ENCODE peak calls at places on chromosomes 16 and 17, in six cellular contexts. H is cardiac fibroblast, K is GM23248, R is gastrocnemius medialis, B is Right ventricle myocardium superior, M is sciatic nerve. A is an unnamed sample.

GRCh38 chr17:80953471-80954315 is 37.9 kb upstream of the CHMP6 start:
- DNase-seq in K (no peak), M (peak; percentile 36), B (peak; percentile 35), H (no peak), R (no peak), A (no peak)

GRCh38 chr17:45228121-45228941 is 6.6 kb downstream of the FMNL1 start:
- DNase-seq in K (no peak), B (peak; percentile 48), H (no peak), R (no peak), M (no peak), A (peak; percentile 56)

GRCh38 chr17:80362428-80363119 is 52.4 kb upstream of the ENDOV start:
- DNase-seq in H (peak; percentile 72), B (no peak), M (peak; percentile 75), R (no peak), K (peak; percentile 38), A (no peak)

GRCh38 chr16:53865492-53865863 is 161.5 kb downstream of the FTO start:
- DNase-seq in H (peak; percentile 91), M (no peak), K (peak; percentile 71), B (no peak), R (no peak), A (peak; percentile 79)

GRCh38 chr17:15453246-15453645 is 14.2 kb downstream of the CDRT4 start:
- DNase-seq in H (no peak), M (no peak), K (peak; percentile 54), R (no peak), B (no peak), A (no peak)

GRCh38 chr17:68732301-68732749 is 131.2 kb upstream of the FAM20A start:
- DNase-seq in K (peak; percentile 35), H (no peak), B (no peak), R (no peak), M (no peak), A (peak; percentile 22)

GRCh38 chr16:35557731-35558130 is 2098.3 kb downstream of the TP53TG3F start:
- DNase-seq in H (no peak), B (no peak), K (no peak), R (no peak), M (no peak), A (no peak)

GRCh38 chr17:28030386-28030785 is 12.1 kb upstream of the NLK start:
- DNase-seq in B (no peak), K (no peak), R (no peak), M (no peak), H (no peak), A (no peak)

GRCh38 chr16:77330332-77331043 is 104.3 kb downstream of the ADAMTS18 start:
- DNase-seq in M (no peak), K (no peak), B (no peak), R (no peak), H (peak; percentile 34), A (peak; percentile 2)

GRCh38 chr16:19765860-19766553 is 47.9 kb downstream of the IQCK start:
- DNase-seq in R (peak; percentile 8), M (peak; percentile 81), B (peak; percentile 80), H (no peak), K (no peak), A (no peak)

GRCh38 chr17:43312011-43312410 is 78.2 kb upstream of the RNU2-1 start:
- DNase-seq in M (no peak), B (no peak), H (no peak), R (no peak), K (no peak), A (no peak)

A was measured in MCF 10A.